ENCODE peak calls at places on chromosomes 2 and 18, in six cellular contexts. One of them, this sample, is unnamed.

GRCh38 chr2:199460101-199460671 is 2.4 kb upstream of the SATB2 start:
- DNase-seq in lower leg skin: no peak
- DNase-seq in T-helper 9 cell: no peak
- DNase-seq in GM12864: no peak
- DNase-seq in NCI-H345: peak
- DNase-seq in mammary epithelial cell: peak
- DNase-seq in this sample: peak

GRCh38 chr2:199315299-199316179 is 142.2 kb downstream of the SATB2 start:
- DNase-seq in mammary epithelial cell: peak
- DNase-seq in lower leg skin: no peak
- DNase-seq in NCI-H345: no peak
- DNase-seq in T-helper 9 cell: no peak
- DNase-seq in GM12864: no peak
- DNase-seq in this sample: no peak

GRCh38 chr2:185608799-185609198 is 129.8 kb upstream of the FSIP2 start:
- DNase-seq in mammary epithelial cell: no peak
- DNase-seq in GM12864: no peak
- DNase-seq in T-helper 9 cell: no peak
- DNase-seq in NCI-H345: no peak
- DNase-seq in lower leg skin: no peak
- DNase-seq in this sample: no peak

GRCh38 chr2:71462056-71462605 is 8.8 kb downstream of the DYSF start:
- DNase-seq in lower leg skin: no peak
- DNase-seq in GM12864: no peak
- DNase-seq in T-helper 9 cell: no peak
- DNase-seq in mammary epithelial cell: no peak
- DNase-seq in NCI-H345: no peak
- DNase-seq in this sample: no peak

GRCh38 chr18:54737986-54738385 is 90.3 kb upstream of the RAB27B start:
- DNase-seq in mammary epithelial cell: peak
- DNase-seq in NCI-H345: no peak
- DNase-seq in GM12864: no peak
- DNase-seq in T-helper 9 cell: no peak
- DNase-seq in lower leg skin: no peak
- DNase-seq in this sample: no peak

GRCh38 chr2:177265834-177266817 is 1.6 kb upstream of the NFE2L2 start:
- DNase-seq in lower leg skin: no peak
- DNase-seq in mammary epithelial cell: peak
- DNase-seq in GM12864: no peak
- DNase-seq in NCI-H345: no peak
- DNase-seq in T-helper 9 cell: no peak
- DNase-seq in this sample: peak

GRCh38 chr2:190277234-190278112 is 42.2 kb downstream of the HIBCH start:
- DNase-seq in mammary epithelial cell: peak
- DNase-seq in lower leg skin: no peak
- DNase-seq in NCI-H345: peak
- DNase-seq in GM12864: no peak
- DNase-seq in T-helper 9 cell: no peak
- DNase-seq in this sample: no peak

GRCh38 chr2:166106431-166107015 is 21.3 kb downstream of the SCN1A start:
- DNase-seq in mammary epithelial cell: no peak
- DNase-seq in GM12864: no peak
- DNase-seq in T-helper 9 cell: no peak
- DNase-seq in lower leg skin: no peak
- DNase-seq in NCI-H345: no peak
- DNase-seq in this sample: no peak

GRCh38 chr18:54173250-54173649 is 51.2 kb downstream of the MBD2 start:
- DNase-seq in lower leg skin: no peak
- DNase-seq in NCI-H345: no peak
- DNase-seq in T-helper 9 cell: no peak
- DNase-seq in GM12864: no peak
- DNase-seq in mammary epithelial cell: no peak
- DNase-seq in this sample: no peak